ENCODE peak calls at places on chromosomes 7 and 10, in five cellular contexts. G is neuronal stem cell, I is IMR-90, H is mesendoderm, R is H1. L is an unnamed sample. For H3K36me3, the result is how much of the 10 kb centered on the place peaks cover.

GRCh38 chr10:99888623-99889022 is 106.2 kb downstream of the ABCC2 start:
- DNase-seq in G (no peak), I (peak), H (no peak), R (no peak), L (no peak)

GRCh38 chr10:98403812-98404504 is 11.0 kb downstream of the PYROXD2 start:
- DNase-seq in G (no peak), I (peak), H (no peak), R (no peak), L (peak)

GRCh38 chr7:42915356-42915755 is 3.5 kb upstream of the C7orf25 start:
- DNase-seq in G (no peak), I (peak), H (no peak), R (no peak), L (no peak)

GRCh38 chr7:100882201-100882600 is 7.3 kb downstream of the SRRT start:
- DNase-seq in G (no peak), I (no peak), H (no peak), R (no peak), L (no peak)

GRCh38 chr10:100043344-100043743 is 33.6 kb upstream of the DNMBP start:
- DNase-seq in G (no peak), I (no peak), H (no peak), R (no peak), L (no peak)

GRCh38 chr7:98772242-98772603 is 97.6 kb downstream of the TMEM130 start:
- DNase-seq in G (no peak), I (no peak), H (no peak), R (no peak), L (no peak)

GRCh38 chr7:22793593-22794462 is 28.8 kb downstream of the TOMM7 start:
- DNase-seq in G (no peak), I (peak), H (no peak), R (no peak), L (no peak)

GRCh38 chr10:100774876-100775275 is 29.5 kb downstream of the PAX2 start:
- DNase-seq in G (no peak), I (no peak), H (no peak), R (no peak), L (no peak)

GRCh38 chr7:14748461-14748860 is 154.1 kb downstream of the DGKB start:
- DNase-seq in G (no peak), I (peak), H (no peak), R (no peak), L (peak)

GRCh38 chr10:46539596-46540411 is 16.7 kb downstream of the GPRIN2 start:
- DNase-seq in G (no peak), I (peak), H (no peak), R (no peak), L (peak)

GRCh38 chr7:133984023-133984422 is 143.1 kb upstream of the LRGUK start:
- DNase-seq in G (no peak), I (no peak), H (no peak), R (no peak), L (no peak)

GRCh38 chr10:30151581-30152389 is 92.4 kb upstream of the JCAD start:
- DNase-seq in G (no peak), I (peak), H (peak), R (peak), L (peak)

GRCh38 chr7:158353606-158354570 is 233.7 kb downstream of the PTPRN2 start:
- DNase-seq in G (peak), I (no peak), H (peak), R (peak), L (no peak)

GRCh38 chr10:87845624-87846377 is 17.5 kb downstream of the KLLN start:
- DNase-seq in G (no peak), I (peak), H (peak), R (no peak), L (peak)

GRCh38 chr10:19629559-19629958 is 186.7 kb upstream of the PLXDC2 start:
- DNase-seq in G (peak), I (peak), H (peak), R (no peak), L (peak)

GRCh38 chr7:157565981-157566630 is 229.3 kb downstream of the DNAJB6 start:
- DNase-seq in G (peak), I (no peak), H (no peak), R (no peak), L (no peak)

GRCh38 chr10:29295813-29296212 is 6.9 kb downstream of the LYZL1 start:
- DNase-seq in G (no peak), I (no peak), H (no peak), R (no peak), L (no peak)

GRCh38 chr7:7399707-7400106 is 136.0 kb downstream of the COL28A1 start:
- DNase-seq in G (no peak), I (no peak), H (no peak), R (no peak), L (no peak)

GRCh38 chr7:90603346-90603745 is 7.2 kb downstream of the CDK14 start:
- DNase-seq in G (no peak), I (no peak), H (no peak), R (no peak), L (no peak)

GRCh38 chr7:115059312-115059711 is 137.4 kb downstream of the MDFIC start:
- DNase-seq in G (no peak), I (peak), H (no peak), R (no peak), L (no peak)

GRCh38 chr10:17913604-17914003 is 38.1 kb upstream of the SLC39A12 start:
- DNase-seq in G (no peak), I (no peak), H (no peak), R (no peak), L (no peak)

GRCh38 chr10:17918187-17918903 is 33.4 kb upstream of the SLC39A12 start:
- DNase-seq in G (no peak), I (no peak), H (no peak), R (no peak), L (no peak)

GRCh38 chr10:17912764-17913163 is 39.0 kb upstream of the SLC39A12 start:
- DNase-seq in G (no peak), I (no peak), H (no peak), R (no peak), L (no peak)

GRCh38 chr10:17914169-17915045 is 37.3 kb upstream of the SLC39A12 start:
- DNase-seq in G (no peak), I (no peak), H (no peak), R (no peak), L (no peak)

GRCh38 chr10:17915181-17915580 is 36.5 kb upstream of the SLC39A12 start:
- DNase-seq in G (no peak), I (no peak), H (no peak), R (no peak), L (no peak)
- H3K27ac ChIP-seq in G (no peak), I (no peak), H (no peak), R (no peak), L (no peak)

GRCh38 chr10:102371295-102371694 is 24.2 kb upstream of the NFKB2 start:
- DNase-seq in G (no peak), I (no peak), H (no peak), R (no peak), L (no peak)
- H3K36me3 ChIP-seq in G (half or more), I (half or more), H (under half), R (under half), L (half or more)

DNA sequence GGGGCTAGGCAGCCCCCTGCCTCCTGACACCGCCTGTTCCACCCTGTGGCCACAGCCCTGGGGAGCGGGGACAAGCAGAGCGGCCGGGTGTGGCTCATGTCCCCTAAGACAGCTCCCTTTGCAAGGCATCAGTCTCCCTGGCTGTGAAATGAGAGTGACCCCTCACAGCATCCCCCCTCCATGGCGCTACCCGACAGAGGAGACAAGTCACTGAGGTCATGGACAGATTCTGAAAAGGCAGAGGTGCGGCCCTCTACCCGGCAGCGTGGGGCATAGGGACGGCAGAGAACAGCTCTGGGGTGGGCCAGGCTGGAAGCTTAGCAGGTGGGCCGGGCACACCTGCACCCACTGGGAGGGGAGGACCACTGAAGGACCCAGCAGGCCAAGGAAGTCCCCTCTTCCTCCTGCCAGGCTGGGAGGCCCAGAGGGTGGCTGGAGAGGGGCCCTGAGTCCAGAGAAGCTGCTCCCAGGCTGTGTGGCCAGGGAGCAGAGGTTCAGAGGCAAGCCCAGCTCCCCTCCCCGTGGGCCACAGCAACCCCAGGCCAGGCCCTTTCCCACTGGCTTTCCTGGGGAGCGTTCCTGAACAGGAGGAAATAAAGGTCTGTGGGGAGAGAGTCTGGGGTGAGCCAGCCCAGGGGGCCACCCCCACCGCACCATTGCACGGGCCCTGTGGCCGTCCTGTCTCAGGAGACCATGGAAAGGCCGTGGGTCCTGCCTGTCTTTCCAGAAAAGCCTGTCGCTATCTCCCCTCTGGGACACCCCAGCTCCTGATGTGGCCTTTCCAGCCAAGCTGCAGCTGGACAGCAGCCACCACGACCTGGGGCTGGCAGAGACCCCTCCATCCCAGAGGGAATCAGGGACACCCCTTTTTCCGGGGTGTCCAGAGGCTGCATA is 1.7 kb downstream of the ADAP1 start:
- DNase-seq in G (no peak), I (no peak), H (no peak), R (no peak), L (no peak)
- H2BK15ac ChIP-seq in G (no peak), I (no peak), H (no peak), R (no peak), L (no peak)

GRCh38 chr7:86962623-86963022 is 96.8 kb downstream of the ELAPOR2 start:
- DNase-seq in G (no peak), I (no peak), H (no peak), R (no peak), L (no peak)

GRCh38 chr7:86964973-86965726 is 94.3 kb downstream of the ELAPOR2 start:
- DNase-seq in G (no peak), I (no peak), H (peak), R (no peak), L (no peak)

GRCh38 chr7:86963599-86964230 is 95.7 kb downstream of the ELAPOR2 start:
- DNase-seq in G (no peak), I (no peak), H (peak), R (no peak), L (peak)

GRCh38 chr7:86958380-86958779 is 101.1 kb downstream of the ELAPOR2 start:
- DNase-seq in G (no peak), I (no peak), H (no peak), R (no peak), L (no peak)

DNA sequence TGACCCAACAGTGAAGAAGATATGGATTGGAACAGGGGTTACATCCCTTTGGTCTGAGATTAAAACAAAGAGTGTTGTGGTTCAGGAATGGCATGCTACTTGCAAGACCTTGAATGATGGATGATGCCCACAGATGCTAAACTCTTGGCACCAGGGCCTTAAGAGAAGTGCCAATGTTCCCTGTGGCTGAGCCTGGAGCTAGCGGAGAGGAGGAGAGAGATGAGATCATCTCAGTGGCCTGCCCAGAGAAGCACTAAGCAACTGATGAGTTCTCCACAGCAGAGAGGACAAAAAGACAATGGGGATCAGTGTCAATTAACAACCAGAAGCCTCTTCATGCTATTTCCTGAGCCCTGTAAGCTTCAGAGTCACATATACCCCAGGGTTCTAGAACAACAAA is 97.8 kb downstream of the ELAPOR2 start:
- DNase-seq in G (no peak), I (no peak), H (peak), R (no peak), L (no peak)
- H3K27ac ChIP-seq in G (no peak), I (no peak), H (peak), R (no peak), L (no peak)

L was measured in mesenchymal stem cell.